ENCODE peak calls at places on chromosome 21, in six cellular contexts. One of them, this sample, is unnamed.

GRCh38 chr21:33299181-33299752 is 25.5 kb upstream of the IFNAR1 start:
- DNase-seq in RWPE2: no peak
- DNase-seq in kidney: no peak
- DNase-seq in psoas muscle: no peak
- DNase-seq in astrocyte: no peak
- DNase-seq in AG04450: no peak
- DNase-seq in this sample: no peak

GRCh38 chr21:37383784-37384311 is 17.3 kb downstream of the DYRK1A start:
- DNase-seq in kidney: no peak
- DNase-seq in RWPE2: no peak
- DNase-seq in AG04450: no peak
- DNase-seq in astrocyte: no peak
- DNase-seq in psoas muscle: no peak
- DNase-seq in this sample: no peak

GRCh38 chr21:28811860-28812259 is 180.8 kb downstream of the LTN1 start:
- DNase-seq in AG04450: no peak
- DNase-seq in kidney: no peak
- DNase-seq in astrocyte: no peak
- DNase-seq in RWPE2: no peak
- DNase-seq in psoas muscle: no peak
- DNase-seq in this sample: no peak

GRCh38 chr21:41254090-41254700 is 62.4 kb upstream of the FAM3B start:
- DNase-seq in AG04450: no peak
- DNase-seq in kidney: no peak
- DNase-seq in astrocyte: peak
- DNase-seq in RWPE2: no peak
- DNase-seq in psoas muscle: no peak
- DNase-seq in this sample: no peak

GRCh38 chr21:29237110-29238051 is 61.3 kb upstream of the BACH1 start:
- DNase-seq in AG04450: no peak
- DNase-seq in astrocyte: peak
- DNase-seq in RWPE2: no peak
- DNase-seq in psoas muscle: no peak
- DNase-seq in kidney: no peak
- DNase-seq in this sample: no peak

GRCh38 chr21:18493420-18493819 is 89.8 kb upstream of the TMPRSS15 start:
- DNase-seq in kidney: no peak
- DNase-seq in astrocyte: peak
- DNase-seq in psoas muscle: no peak
- DNase-seq in AG04450: no peak
- DNase-seq in RWPE2: no peak
- DNase-seq in this sample: no peak

GRCh38 chr21:32190491-32191144 is 88.2 kb downstream of the MIS18A start:
- DNase-seq in RWPE2: no peak
- DNase-seq in AG04450: no peak
- DNase-seq in astrocyte: no peak
- DNase-seq in kidney: no peak
- DNase-seq in psoas muscle: no peak
- DNase-seq in this sample: no peak

GRCh38 chr21:42500736-42501135 is 4.7 kb upstream of the RSPH1 start:
- DNase-seq in RWPE2: no peak
- DNase-seq in astrocyte: no peak
- DNase-seq in psoas muscle: no peak
- DNase-seq in kidney: no peak
- DNase-seq in AG04450: no peak
- DNase-seq in this sample: no peak

GRCh38 chr21:27476696-27477095 is 509.8 kb upstream of the ADAMTS5 start:
- DNase-seq in psoas muscle: no peak
- DNase-seq in RWPE2: no peak
- DNase-seq in astrocyte: no peak
- DNase-seq in AG04450: peak
- DNase-seq in kidney: no peak
- DNase-seq in this sample: peak

GRCh38 chr21:25243809-25244208 is 363.5 kb downstream of the MRPL39 start:
- DNase-seq in kidney: no peak
- DNase-seq in RWPE2: no peak
- DNase-seq in AG04450: no peak
- DNase-seq in psoas muscle: no peak
- DNase-seq in astrocyte: no peak
- DNase-seq in this sample: no peak

GRCh38 chr21:26147535-26147934 is 23.0 kb downstream of the APP start:
- DNase-seq in kidney: no peak
- DNase-seq in psoas muscle: no peak
- DNase-seq in astrocyte: no peak
- DNase-seq in AG04450: no peak
- DNase-seq in RWPE2: no peak
- DNase-seq in this sample: no peak

GRCh38 chr21:17858764-17859163 is 39.6 kb upstream of the C21orf91 start:
- DNase-seq in RWPE2: no peak
- DNase-seq in psoas muscle: no peak
- DNase-seq in astrocyte: no peak
- DNase-seq in AG04450: no peak
- DNase-seq in kidney: no peak
- DNase-seq in this sample: no peak

GRCh38 chr21:37398697-37399096 is 32.1 kb downstream of the DYRK1A start:
- DNase-seq in kidney: no peak
- DNase-seq in psoas muscle: no peak
- DNase-seq in AG04450: no peak
- DNase-seq in RWPE2: no peak
- DNase-seq in astrocyte: no peak
- DNase-seq in this sample: no peak

GRCh38 chr21:30434033-30434631 is 4.1 kb downstream of the KRTAP13-4 start:
- DNase-seq in astrocyte: no peak
- DNase-seq in kidney: no peak
- DNase-seq in AG04450: no peak
- DNase-seq in RWPE2: no peak
- DNase-seq in psoas muscle: no peak
- DNase-seq in this sample: no peak

GRCh38 chr21:27035791-27036190 is 68.9 kb upstream of the ADAMTS5 start:
- DNase-seq in AG04450: no peak
- DNase-seq in kidney: no peak
- DNase-seq in astrocyte: no peak
- DNase-seq in RWPE2: no peak
- DNase-seq in psoas muscle: no peak
- DNase-seq in this sample: no peak

GRCh38 chr21:17688912-17689874 is 76.5 kb upstream of the BTG3 start:
- DNase-seq in kidney: peak
- DNase-seq in AG04450: no peak
- DNase-seq in RWPE2: peak
- DNase-seq in psoas muscle: no peak
- DNase-seq in astrocyte: peak
- DNase-seq in this sample: no peak

GRCh38 chr21:33514234-33514633 is 22.7 kb upstream of the DNAJC28 start:
- DNase-seq in RWPE2: no peak
- DNase-seq in kidney: no peak
- DNase-seq in psoas muscle: no peak
- DNase-seq in astrocyte: no peak
- DNase-seq in AG04450: no peak
- DNase-seq in this sample: peak

GRCh38 chr21:27734146-27734545 is 767.3 kb upstream of the ADAMTS5 start:
- DNase-seq in RWPE2: no peak
- DNase-seq in psoas muscle: no peak
- DNase-seq in kidney: no peak
- DNase-seq in AG04450: peak
- DNase-seq in astrocyte: peak
- DNase-seq in this sample: peak

GRCh38 chr21:16455978-16456377 is 726.2 kb downstream of the USP25 start:
- DNase-seq in kidney: peak
- DNase-seq in RWPE2: no peak
- DNase-seq in astrocyte: peak
- DNase-seq in AG04450: no peak
- DNase-seq in psoas muscle: no peak
- DNase-seq in this sample: no peak

GRCh38 chr21:32712641-32713040 is 15.2 kb downstream of the SYNJ1 start:
- DNase-seq in kidney: no peak
- DNase-seq in RWPE2: no peak
- DNase-seq in psoas muscle: no peak
- DNase-seq in AG04450: no peak
- DNase-seq in astrocyte: no peak
- DNase-seq in this sample: no peak

GRCh38 chr21:41369105-41369914 is 7.5 kb downstream of the MX2 start:
- DNase-seq in psoas muscle: peak
- DNase-seq in AG04450: no peak
- DNase-seq in astrocyte: no peak
- DNase-seq in kidney: no peak
- DNase-seq in RWPE2: no peak
- DNase-seq in this sample: no peak

GRCh38 chr21:33801424-33802405 is 113.9 kb downstream of the ATP5PO start:
- DNase-seq in RWPE2: peak
- DNase-seq in kidney: no peak
- DNase-seq in AG04450: peak
- DNase-seq in psoas muscle: peak
- DNase-seq in astrocyte: peak
- DNase-seq in this sample: peak

GRCh38 chr21:31282095-31282709 is 61.9 kb downstream of the TIAM1 start:
- DNase-seq in astrocyte: peak
- DNase-seq in AG04450: peak
- DNase-seq in RWPE2: no peak
- DNase-seq in kidney: no peak
- DNase-seq in psoas muscle: no peak
- DNase-seq in this sample: peak

GRCh38 chr21:34857874-34858273 is 189.1 kb downstream of the CLIC6 start:
- DNase-seq in astrocyte: no peak
- DNase-seq in RWPE2: no peak
- DNase-seq in AG04450: no peak
- DNase-seq in kidney: no peak
- DNase-seq in psoas muscle: no peak
- DNase-seq in this sample: no peak
- TF ChIP-seq CTCF in astrocyte: peak
- TF ChIP-seq CTCF in RWPE2: no peak
- TF ChIP-seq CTCF in AG04450: peak
- TF ChIP-seq CTCF in kidney: no peak
- TF ChIP-seq CTCF in psoas muscle: peak
- TF ChIP-seq CTCF in this sample: peak

GRCh38 chr21:38660333-38661295 is 145.1 kb upstream of the ETS2 start:
- DNase-seq in psoas muscle: no peak
- DNase-seq in AG04450: no peak
- DNase-seq in kidney: peak
- DNase-seq in RWPE2: no peak
- DNase-seq in astrocyte: no peak
- DNase-seq in this sample: no peak
- H3K4me3 ChIP-seq in psoas muscle: peak
- H3K4me3 ChIP-seq in AG04450: peak
- H3K4me3 ChIP-seq in kidney: peak
- H3K4me3 ChIP-seq in RWPE2: peak
- H3K4me3 ChIP-seq in astrocyte: peak
- H3K4me3 ChIP-seq in this sample: peak

GRCh38 chr21:44455524-44456206 is 355 bp downstream of the LRRC3 start:
- DNase-seq in psoas muscle: peak
- DNase-seq in AG04450: no peak
- DNase-seq in kidney: peak
- DNase-seq in RWPE2: peak
- DNase-seq in astrocyte: no peak
- DNase-seq in this sample: no peak
- TF ChIP-seq CTCF in psoas muscle: no peak
- TF ChIP-seq CTCF in AG04450: no peak
- TF ChIP-seq CTCF in kidney: peak
- TF ChIP-seq CTCF in RWPE2: peak
- TF ChIP-seq CTCF in astrocyte: no peak
- TF ChIP-seq CTCF in this sample: no peak

GRCh38 chr21:15061747-15062146 is 3.1 kb downstream of the NRIP1 start:
- DNase-seq in AG04450: no peak
- DNase-seq in psoas muscle: no peak
- DNase-seq in astrocyte: no peak
- DNase-seq in kidney: no peak
- DNase-seq in RWPE2: no peak
- DNase-seq in this sample: no peak
- H3K4me3 ChIP-seq in AG04450: peak
- H3K4me3 ChIP-seq in psoas muscle: peak
- H3K4me3 ChIP-seq in astrocyte: peak
- H3K4me3 ChIP-seq in kidney: no peak
- H3K4me3 ChIP-seq in RWPE2: peak
- H3K4me3 ChIP-seq in this sample: no peak

DNA sequence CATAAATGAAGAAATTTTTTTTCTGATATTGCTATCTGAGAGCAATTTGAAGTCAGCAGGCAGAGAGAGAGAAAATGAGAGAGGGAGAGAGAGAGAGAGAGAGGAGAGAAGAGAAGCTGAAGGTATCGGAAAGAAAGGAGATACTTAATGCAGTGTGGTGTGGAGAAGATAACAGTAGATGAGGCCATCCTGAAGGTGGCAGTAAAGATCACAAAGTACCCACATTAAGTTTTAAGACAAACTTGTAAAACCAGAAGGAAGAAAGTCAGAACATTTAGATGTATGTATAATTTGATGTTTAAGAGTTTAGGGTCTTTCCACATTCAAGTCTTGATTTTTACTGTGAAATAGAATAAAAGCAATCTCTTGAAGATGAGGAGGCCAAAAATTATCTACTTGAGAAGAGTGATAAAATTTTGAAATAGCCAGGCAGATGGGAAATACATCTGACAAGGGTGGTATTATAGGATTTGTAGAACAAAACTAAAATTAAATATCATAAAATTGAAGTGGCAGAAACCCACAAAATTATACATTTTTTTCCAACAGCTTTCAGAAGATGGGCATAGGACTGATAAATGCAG is 1753.4 kb downstream of the MRPL39 start:
- DNase-seq in AG04450: peak
- DNase-seq in psoas muscle: no peak
- DNase-seq in kidney: no peak
- DNase-seq in RWPE2: no peak
- DNase-seq in astrocyte: no peak
- DNase-seq in this sample: no peak
- TF ChIP-seq CTCF in AG04450: peak
- TF ChIP-seq CTCF in psoas muscle: peak
- TF ChIP-seq CTCF in kidney: peak
- TF ChIP-seq CTCF in RWPE2: peak
- TF ChIP-seq CTCF in astrocyte: peak
- TF ChIP-seq CTCF in this sample: no peak

GRCh38 chr21:45499201-45499750 is 43.0 kb downstream of the SLC19A1 start:
- DNase-seq in AG04450: no peak
- DNase-seq in astrocyte: no peak
- DNase-seq in psoas muscle: peak
- DNase-seq in RWPE2: peak
- DNase-seq in kidney: peak
- DNase-seq in this sample: no peak
- H3K4me3 ChIP-seq in AG04450: no peak
- H3K4me3 ChIP-seq in astrocyte: no peak
- H3K4me3 ChIP-seq in psoas muscle: no peak
- H3K4me3 ChIP-seq in RWPE2: no peak
- H3K4me3 ChIP-seq in kidney: no peak
- H3K4me3 ChIP-seq in this sample: no peak